ENCODE peak calls at places on chromosome 19, in nine cellular contexts. P, K, F, J, L, Z, N, A and Y are unnamed samples.

GRCh38 chr19:18798384-18799352 is 7.6 kb upstream of the COMP start:
- DNase-seq in P (no peak), K (no peak), F (peak; percentile 24), J (no peak), L (no peak), Z (no peak), N (no peak), A (no peak), Y (no peak)

GRCh38 chr19:9934132-9934950 is 2.0 kb downstream of the OLFM2 start:
- DNase-seq in P (peak; percentile 60), K (peak; percentile 74), F (peak; percentile 79), J (peak; percentile 69), L (peak; percentile 83), Z (peak; percentile 41), N (peak; percentile 72), A (peak; percentile 66), Y (peak; percentile 87)

GRCh38 chr19:32519023-32519422 is 62.0 kb upstream of the PDCD5 start:
- DNase-seq in P (no peak), K (no peak), F (no peak), J (no peak), L (no peak), Z (no peak), N (no peak), A (no peak), Y (no peak)

GRCh38 chr19:15318241-15318691 is 14.1 kb downstream of the BRD4 start:
- DNase-seq in P (peak; percentile 64), K (no peak), F (no peak), J (no peak), L (no peak), Z (no peak), N (no peak), A (no peak), Y (no peak)

GRCh38 chr19:48302600-48302959 is 22.8 kb upstream of the EMP3 start:
- DNase-seq in P (no peak), K (no peak), F (no peak), J (no peak), L (no peak), Z (no peak), N (no peak), A (no peak), Y (no peak)

GRCh38 chr19:6216996-6217751 is 62.6 kb downstream of the MLLT1 start:
- DNase-seq in P (no peak), K (no peak), F (no peak), J (no peak), L (no peak), Z (no peak), N (peak; percentile 96), A (no peak), Y (no peak)

GRCh38 chr19:48608798-48609263 is 2.3 kb downstream of the SPACA4 start:
- DNase-seq in P (peak; percentile 62), K (peak; percentile 33), F (peak; percentile 66), J (peak; percentile 40), L (peak; percentile 53), Z (no peak), N (no peak), A (peak; percentile 36), Y (peak; percentile 80)

GRCh38 chr19:39971380-39971841 is 446 bp downstream of the PSMC4 start:
- DNase-seq in P (no peak), K (no peak), F (no peak), J (no peak), L (no peak), Z (no peak), N (peak; percentile 14), A (no peak), Y (no peak)

GRCh38 chr19:13843104-13843921 is 33.6 kb upstream of the NANOS3 start:
- DNase-seq in P (no peak), K (no peak), F (peak; percentile 80), J (no peak), L (no peak), Z (no peak), N (peak; percentile 86), A (peak; percentile 64), Y (no peak)

GRCh38 chr19:9865732-9866627 is 30.9 kb downstream of the PIN1 start:
- DNase-seq in P (peak; percentile 46), K (no peak), F (no peak), J (peak; percentile 47), L (no peak), Z (no peak), N (no peak), A (no peak), Y (no peak)

GRCh38 chr19:50924576-50924975 is 13.4 kb upstream of the KLK4 start:
- DNase-seq in P (no peak), K (no peak), F (no peak), J (no peak), L (no peak), Z (no peak), N (no peak), A (no peak), Y (no peak)

GRCh38 chr19:41915248-41916032 is 12.8 kb downstream of the ERFL start:
- DNase-seq in P (no peak), K (no peak), F (no peak), J (no peak), L (no peak), Z (no peak), N (no peak), A (no peak), Y (no peak)

GRCh38 chr19:8392017-8392591 is 1.9 kb downstream of the RAB11B start:
- DNase-seq in P (no peak), K (no peak), F (no peak), J (no peak), L (no peak), Z (no peak), N (peak; percentile 63), A (no peak), Y (no peak)

GRCh38 chr19:15198006-15198356 is 2.8 kb downstream of the NOTCH3 start:
- DNase-seq in P (no peak), K (no peak), F (no peak), J (no peak), L (no peak), Z (no peak), N (no peak), A (no peak), Y (no peak)